ENCODE peak calls at places on chromosomes 4 and X, in nine cellular contexts. One of them, this sample, is unnamed.

GRCh38 chr4:10343656-10344055 is 113.6 kb downstream of the ZNF518B start:
- DNase-seq in stomach: no peak
- DNase-seq in fibroblast of the aortic adventitia: no peak
- DNase-seq in AG09309: no peak
- DNase-seq in NB4: no peak
- DNase-seq in PC-3: no peak
- DNase-seq in WERI-Rb-1: no peak
- DNase-seq in HepG2: no peak
- DNase-seq in AG04450: no peak
- DNase-seq in this sample: no peak

GRCh38 chr4:180827193-180827592 is 1416.0 kb upstream of the TENM3 start:
- DNase-seq in NB4: no peak
- DNase-seq in fibroblast of the aortic adventitia: peak; percentile 50
- DNase-seq in HepG2: peak; percentile 5
- DNase-seq in AG09309: peak; percentile 3
- DNase-seq in AG04450: no peak
- DNase-seq in WERI-Rb-1: no peak
- DNase-seq in PC-3: peak; percentile 3
- DNase-seq in stomach: no peak
- DNase-seq in this sample: no peak

GRCh38 chrX:46180258-46180687 is 364.9 kb downstream of the ZNF674 start:
- DNase-seq in stomach: no peak
- DNase-seq in HepG2: peak; percentile 2
- DNase-seq in NB4: peak; percentile 93
- DNase-seq in PC-3: peak; percentile 52
- DNase-seq in AG04450: no peak
- DNase-seq in WERI-Rb-1: no peak
- DNase-seq in AG09309: peak; percentile 91
- DNase-seq in fibroblast of the aortic adventitia: peak; percentile 91
- DNase-seq in this sample: peak; percentile 51

GRCh38 chrX:43975747-43976146 is 2.6 kb upstream of the NDP start:
- DNase-seq in HepG2: no peak
- DNase-seq in WERI-Rb-1: no peak
- DNase-seq in AG04450: no peak
- DNase-seq in stomach: no peak
- DNase-seq in AG09309: no peak
- DNase-seq in fibroblast of the aortic adventitia: no peak
- DNase-seq in NB4: no peak
- DNase-seq in PC-3: no peak
- DNase-seq in this sample: no peak

GRCh38 chr4:184459413-184459812 is 14.9 kb downstream of the IRF2 start:
- DNase-seq in HepG2: no peak
- DNase-seq in PC-3: peak; percentile 10
- DNase-seq in fibroblast of the aortic adventitia: no peak
- DNase-seq in AG09309: no peak
- DNase-seq in stomach: no peak
- DNase-seq in NB4: no peak
- DNase-seq in AG04450: no peak
- DNase-seq in WERI-Rb-1: no peak
- DNase-seq in this sample: peak; percentile 47

GRCh38 chr4:75727073-75727472 is 2.7 kb downstream of the USO1 start:
- DNase-seq in NB4: no peak
- DNase-seq in PC-3: no peak
- DNase-seq in AG04450: no peak
- DNase-seq in HepG2: no peak
- DNase-seq in stomach: no peak
- DNase-seq in fibroblast of the aortic adventitia: no peak
- DNase-seq in WERI-Rb-1: no peak
- DNase-seq in AG09309: no peak
- DNase-seq in this sample: no peak

GRCh38 chrX:40694833-40695232 is 40.5 kb downstream of the MED14 start:
- DNase-seq in AG09309: no peak
- DNase-seq in AG04450: no peak
- DNase-seq in WERI-Rb-1: no peak
- DNase-seq in HepG2: no peak
- DNase-seq in PC-3: peak; percentile 12
- DNase-seq in fibroblast of the aortic adventitia: peak; percentile 4
- DNase-seq in stomach: no peak
- DNase-seq in NB4: no peak
- DNase-seq in this sample: no peak

GRCh38 chrX:68755726-68756125 is 73.1 kb upstream of the EFNB1 start:
- DNase-seq in HepG2: no peak
- DNase-seq in PC-3: no peak
- DNase-seq in fibroblast of the aortic adventitia: no peak
- DNase-seq in NB4: no peak
- DNase-seq in stomach: no peak
- DNase-seq in AG09309: no peak
- DNase-seq in AG04450: no peak
- DNase-seq in WERI-Rb-1: no peak
- DNase-seq in this sample: no peak

GRCh38 chrX:41142130-41142529 is 56.9 kb downstream of the USP9X start:
- DNase-seq in AG09309: peak; percentile 10
- DNase-seq in WERI-Rb-1: no peak
- DNase-seq in stomach: no peak
- DNase-seq in fibroblast of the aortic adventitia: no peak
- DNase-seq in HepG2: no peak
- DNase-seq in NB4: peak; percentile 54
- DNase-seq in AG04450: no peak
- DNase-seq in PC-3: no peak
- DNase-seq in this sample: no peak

GRCh38 chrX:145464650-145465049 is 217.3 kb downstream of the SPANXN1 start:
- DNase-seq in AG09309: no peak
- DNase-seq in WERI-Rb-1: no peak
- DNase-seq in AG04450: no peak
- DNase-seq in NB4: no peak
- DNase-seq in HepG2: no peak
- DNase-seq in stomach: no peak
- DNase-seq in PC-3: peak; percentile 3
- DNase-seq in fibroblast of the aortic adventitia: no peak
- DNase-seq in this sample: no peak

GRCh38 chr4:149441338-149441737 is 374.3 kb downstream of the IQCM start:
- DNase-seq in PC-3: peak; percentile 40
- DNase-seq in HepG2: no peak
- DNase-seq in AG09309: peak; percentile 35
- DNase-seq in stomach: no peak
- DNase-seq in NB4: no peak
- DNase-seq in AG04450: no peak
- DNase-seq in fibroblast of the aortic adventitia: peak; percentile 25
- DNase-seq in WERI-Rb-1: no peak
- DNase-seq in this sample: peak; percentile 16

GRCh38 chr4:21726255-21726815 is 222.2 kb downstream of the KCNIP4 start:
- DNase-seq in stomach: no peak
- DNase-seq in WERI-Rb-1: no peak
- DNase-seq in NB4: no peak
- DNase-seq in fibroblast of the aortic adventitia: peak; percentile 35
- DNase-seq in HepG2: no peak
- DNase-seq in PC-3: no peak
- DNase-seq in AG04450: no peak
- DNase-seq in AG09309: peak; percentile 59
- DNase-seq in this sample: no peak

GRCh38 chrX:126137899-126138298 is 28.2 kb downstream of the DCAF12L2 start:
- DNase-seq in HepG2: no peak
- DNase-seq in AG09309: no peak
- DNase-seq in fibroblast of the aortic adventitia: no peak
- DNase-seq in AG04450: no peak
- DNase-seq in WERI-Rb-1: no peak
- DNase-seq in stomach: no peak
- DNase-seq in PC-3: no peak
- DNase-seq in NB4: peak; percentile 22
- DNase-seq in this sample: no peak

GRCh38 chr4:101831816-101832215 is 41.3 kb downstream of the BANK1 start:
- DNase-seq in stomach: no peak
- DNase-seq in HepG2: no peak
- DNase-seq in WERI-Rb-1: no peak
- DNase-seq in AG09309: no peak
- DNase-seq in AG04450: no peak
- DNase-seq in NB4: no peak
- DNase-seq in fibroblast of the aortic adventitia: no peak
- DNase-seq in PC-3: no peak
- DNase-seq in this sample: no peak

GRCh38 chr4:101823864-101824263 is 33.3 kb downstream of the BANK1 start:
- DNase-seq in HepG2: no peak
- DNase-seq in WERI-Rb-1: no peak
- DNase-seq in AG04450: no peak
- DNase-seq in PC-3: no peak
- DNase-seq in stomach: no peak
- DNase-seq in fibroblast of the aortic adventitia: no peak
- DNase-seq in AG09309: no peak
- DNase-seq in NB4: no peak
- DNase-seq in this sample: no peak

GRCh38 chr4:101824500-101824899 is 34.0 kb downstream of the BANK1 start:
- DNase-seq in stomach: no peak
- DNase-seq in PC-3: no peak
- DNase-seq in HepG2: no peak
- DNase-seq in fibroblast of the aortic adventitia: peak; percentile 9
- DNase-seq in AG04450: no peak
- DNase-seq in NB4: no peak
- DNase-seq in AG09309: no peak
- DNase-seq in WERI-Rb-1: no peak
- DNase-seq in this sample: no peak

GRCh38 chr4:101825953-101826352 is 35.4 kb downstream of the BANK1 start:
- DNase-seq in fibroblast of the aortic adventitia: no peak
- DNase-seq in AG04450: no peak
- DNase-seq in NB4: no peak
- DNase-seq in HepG2: no peak
- DNase-seq in PC-3: no peak
- DNase-seq in WERI-Rb-1: no peak
- DNase-seq in stomach: no peak
- DNase-seq in AG09309: no peak
- DNase-seq in this sample: no peak
- H3K4me3 ChIP-seq in fibroblast of the aortic adventitia: no peak overlapping the region
- H3K4me3 ChIP-seq in AG04450: no peak overlapping the region
- H3K4me3 ChIP-seq in NB4: no peak overlapping the region
- H3K4me3 ChIP-seq in HepG2: no peak overlapping the region
- H3K4me3 ChIP-seq in PC-3: no peak overlapping the region
- H3K4me3 ChIP-seq in WERI-Rb-1: no peak overlapping the region
- H3K4me3 ChIP-seq in stomach: no peak overlapping the region
- H3K4me3 ChIP-seq in AG09309: no peak overlapping the region
- H3K4me3 ChIP-seq in this sample: no peak overlapping the region

GRCh38 chr4:39786838-39787237 is 88.9 kb downstream of the UBE2K start:
- DNase-seq in NB4: no peak
- DNase-seq in AG04450: no peak
- DNase-seq in stomach: no peak
- DNase-seq in WERI-Rb-1: peak; percentile 4
- DNase-seq in HepG2: no peak
- DNase-seq in fibroblast of the aortic adventitia: no peak
- DNase-seq in PC-3: no peak
- DNase-seq in AG09309: no peak
- DNase-seq in this sample: no peak

GRCh38 chr4:39792128-39792527 is 94.2 kb downstream of the UBE2K start:
- DNase-seq in NB4: no peak
- DNase-seq in WERI-Rb-1: no peak
- DNase-seq in AG04450: no peak
- DNase-seq in HepG2: no peak
- DNase-seq in AG09309: no peak
- DNase-seq in fibroblast of the aortic adventitia: no peak
- DNase-seq in PC-3: no peak
- DNase-seq in stomach: no peak
- DNase-seq in this sample: no peak

DNA sequence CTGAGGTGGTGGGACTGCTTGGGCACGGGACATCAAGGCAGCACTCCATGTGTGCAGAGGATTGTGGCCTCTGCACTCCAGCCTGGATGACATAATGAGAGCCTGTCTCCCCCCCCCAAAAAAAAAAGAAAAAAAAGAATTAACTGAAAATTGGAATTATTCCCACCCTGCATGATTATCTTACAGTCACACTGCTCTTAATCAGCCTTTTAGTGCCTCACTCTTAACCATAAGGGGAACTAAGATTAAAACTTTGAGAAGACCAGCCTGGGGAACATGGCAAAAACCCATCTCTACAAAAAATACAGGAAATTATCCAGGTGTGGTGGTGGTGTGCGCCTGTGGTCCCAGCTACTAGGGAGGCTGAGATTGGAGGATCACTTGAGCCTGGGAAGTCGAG is 94.6 kb downstream of the UBE2K start:
- DNase-seq in PC-3: no peak
- DNase-seq in WERI-Rb-1: no peak
- DNase-seq in fibroblast of the aortic adventitia: no peak
- DNase-seq in stomach: no peak
- DNase-seq in HepG2: no peak
- DNase-seq in AG04450: no peak
- DNase-seq in AG09309: no peak
- DNase-seq in NB4: no peak
- DNase-seq in this sample: no peak
- H3K4me3 ChIP-seq in PC-3: no peak overlapping the region
- H3K4me3 ChIP-seq in WERI-Rb-1: no peak overlapping the region
- H3K4me3 ChIP-seq in fibroblast of the aortic adventitia: no peak overlapping the region
- H3K4me3 ChIP-seq in stomach: no peak overlapping the region
- H3K4me3 ChIP-seq in HepG2: no peak overlapping the region
- H3K4me3 ChIP-seq in AG04450: no peak overlapping the region
- H3K4me3 ChIP-seq in AG09309: no peak overlapping the region
- H3K4me3 ChIP-seq in NB4: no peak overlapping the region
- H3K4me3 ChIP-seq in this sample: no peak overlapping the region

GRCh38 chr4:68347845-68348244 is 2.0 kb downstream of the YTHDC1 start:
- DNase-seq in PC-3: no peak
- DNase-seq in fibroblast of the aortic adventitia: no peak
- DNase-seq in stomach: no peak
- DNase-seq in HepG2: no peak
- DNase-seq in WERI-Rb-1: no peak
- DNase-seq in NB4: no peak
- DNase-seq in AG04450: no peak
- DNase-seq in AG09309: no peak
- DNase-seq in this sample: no peak

GRCh38 chr4:68342139-68342538 is 7.8 kb downstream of the YTHDC1 start:
- DNase-seq in fibroblast of the aortic adventitia: peak; percentile 46
- DNase-seq in HepG2: no peak
- DNase-seq in PC-3: peak; percentile 30
- DNase-seq in stomach: no peak
- DNase-seq in NB4: no peak
- DNase-seq in AG09309: no peak
- DNase-seq in WERI-Rb-1: no peak
- DNase-seq in AG04450: no peak
- DNase-seq in this sample: no peak

GRCh38 chr4:68344049-68344448 is 5.8 kb downstream of the YTHDC1 start:
- DNase-seq in HepG2: no peak
- DNase-seq in AG09309: no peak
- DNase-seq in PC-3: no peak
- DNase-seq in NB4: no peak
- DNase-seq in WERI-Rb-1: no peak
- DNase-seq in fibroblast of the aortic adventitia: no peak
- DNase-seq in AG04450: no peak
- DNase-seq in stomach: no peak
- DNase-seq in this sample: no peak

GRCh38 chr4:68346461-68346860 is 3.4 kb downstream of the YTHDC1 start:
- DNase-seq in AG04450: no peak
- DNase-seq in WERI-Rb-1: no peak
- DNase-seq in NB4: no peak
- DNase-seq in HepG2: peak; percentile 49
- DNase-seq in PC-3: peak; percentile 95
- DNase-seq in stomach: no peak
- DNase-seq in fibroblast of the aortic adventitia: no peak
- DNase-seq in AG09309: no peak
- DNase-seq in this sample: no peak

GRCh38 chr4:68344785-68345184 is 5.1 kb downstream of the YTHDC1 start:
- DNase-seq in AG04450: no peak
- DNase-seq in PC-3: no peak
- DNase-seq in HepG2: no peak
- DNase-seq in WERI-Rb-1: no peak
- DNase-seq in stomach: no peak
- DNase-seq in AG09309: no peak
- DNase-seq in NB4: no peak
- DNase-seq in fibroblast of the aortic adventitia: no peak
- DNase-seq in this sample: no peak
- H3K4me3 ChIP-seq in AG04450: no peak overlapping the region
- H3K4me3 ChIP-seq in PC-3: no peak overlapping the region
- H3K4me3 ChIP-seq in HepG2: no peak overlapping the region
- H3K4me3 ChIP-seq in WERI-Rb-1: no peak overlapping the region
- H3K4me3 ChIP-seq in stomach: no peak overlapping the region
- H3K4me3 ChIP-seq in AG09309: no peak overlapping the region
- H3K4me3 ChIP-seq in NB4: no peak overlapping the region
- H3K4me3 ChIP-seq in fibroblast of the aortic adventitia: no peak overlapping the region
- H3K4me3 ChIP-seq in this sample: no peak overlapping the region

GRCh38 chr4:8286719-8287355 is 17.3 kb downstream of the HTRA3 start:
- DNase-seq in AG04450: no peak
- DNase-seq in AG09309: no peak
- DNase-seq in stomach: no peak
- DNase-seq in PC-3: no peak
- DNase-seq in NB4: no peak
- DNase-seq in fibroblast of the aortic adventitia: no peak
- DNase-seq in WERI-Rb-1: no peak
- DNase-seq in HepG2: no peak
- DNase-seq in this sample: no peak
- H3K4me3 ChIP-seq in AG04450: no peak overlapping the region
- H3K4me3 ChIP-seq in AG09309: no peak overlapping the region
- H3K4me3 ChIP-seq in stomach: no peak overlapping the region
- H3K4me3 ChIP-seq in PC-3: no peak overlapping the region
- H3K4me3 ChIP-seq in NB4: no peak overlapping the region
- H3K4me3 ChIP-seq in fibroblast of the aortic adventitia: no peak overlapping the region
- H3K4me3 ChIP-seq in WERI-Rb-1: no peak overlapping the region
- H3K4me3 ChIP-seq in HepG2: no peak overlapping the region
- H3K4me3 ChIP-seq in this sample: no peak overlapping the region